ENCODE peak calls at places on chromosome 7, in ten cellular contexts. B is heart right ventricle; D is psoas muscle; M is thyroid gland; J is cardiac muscle cell; I is mucosa of descending colon; Q is HepG2; K is tibial artery; X is MM.1S; V is CD8-positive, alpha-beta T cell. C is an unnamed sample. For H3K4me1, the result is how much of the 10 kb centered on the place peaks cover.

GRCh38 chr7:132275811-132276210 is 300.5 kb downstream of the PLXNA4 start:
- DNase-seq in D (no peak), X (no peak), V (no peak), J (no peak), B (no peak), K (no peak), Q (no peak), M (no peak), I (peak), C (no peak)

GRCh38 chr7:137474627-137475026 is 131.1 kb upstream of the PTN start:
- DNase-seq in V (no peak), Q (no peak), I (no peak), D (no peak), M (no peak), B (no peak), K (no peak), J (no peak), X (no peak), C (no peak)

GRCh38 chr7:91468231-91468630 is 204.0 kb downstream of the FZD1 start:
- DNase-seq in X (no peak), Q (no peak), B (no peak), M (no peak), D (no peak), J (no peak), I (no peak), K (no peak), V (no peak), C (no peak)

GRCh38 chr7:106588576-106589494 is 72.1 kb downstream of the CCDC71L start:
- DNase-seq in K (no peak), X (no peak), Q (no peak), B (no peak), I (no peak), V (no peak), J (no peak), D (no peak), M (no peak), C (no peak)

GRCh38 chr7:70660154-70660818 is 471.7 kb upstream of the GALNT17 start:
- DNase-seq in V (peak), B (no peak), K (no peak), M (no peak), J (no peak), X (no peak), I (peak), Q (no peak), D (no peak), C (no peak)

GRCh38 chr7:148903504-148903903 is 19.4 kb upstream of the EZH2 start:
- DNase-seq in M (no peak), J (no peak), V (no peak), Q (no peak), I (no peak), K (no peak), D (no peak), B (no peak), X (no peak), C (no peak)

GRCh38 chr7:36875794-36876193 is 151.5 kb upstream of the AOAH start:
- DNase-seq in M (peak), Q (no peak), I (no peak), J (no peak), K (no peak), V (no peak), B (no peak), X (no peak), D (no peak), C (no peak)

GRCh38 chr7:111708072-111708471 is 145.8 kb upstream of the IMMP2L start:
- DNase-seq in Q (no peak), B (no peak), D (no peak), M (no peak), I (no peak), J (no peak), K (no peak), V (no peak), X (no peak), C (no peak)

GRCh38 chr7:12706900-12707536 is 19.6 kb downstream of the ARL4A start:
- DNase-seq in B (no peak), K (no peak), M (no peak), X (no peak), J (peak), I (no peak), D (no peak), V (no peak), Q (no peak), C (no peak)

GRCh38 chr7:22827563-22827962 is 4.9 kb upstream of the TOMM7 start:
- DNase-seq in B (no peak), I (no peak), V (no peak), K (no peak), X (no peak), Q (no peak), D (no peak), J (no peak), M (no peak), C (no peak)

GRCh38 chr7:32143271-32143670 is 73.1 kb upstream of the PDE1C start:
- DNase-seq in X (no peak), K (no peak), I (no peak), D (no peak), M (no peak), Q (no peak), B (no peak), V (no peak), J (no peak), C (no peak)

GRCh38 chr7:36283711-36284130 is 105.9 kb upstream of the ANLN start:
- DNase-seq in J (no peak), D (peak), X (no peak), B (peak), K (peak), V (no peak), I (peak), Q (no peak), M (no peak), C (peak)

GRCh38 chr7:51066405-51066882 is 250.2 kb downstream of the COBL start:
- DNase-seq in K (no peak), Q (no peak), M (no peak), I (peak), B (no peak), X (no peak), V (no peak), J (no peak), D (no peak), C (no peak)

GRCh38 chr7:139711991-139712753 is 65.6 kb downstream of the HIPK2 start:
- DNase-seq in Q (no peak), B (no peak), X (no peak), K (peak), I (no peak), D (no peak), V (no peak), J (no peak), M (no peak), C (no peak)

GRCh38 chr7:32062150-32062549 is 8.1 kb downstream of the PDE1C start:
- DNase-seq in B (peak), J (peak), M (no peak), K (peak), Q (peak), V (no peak), I (peak), X (no peak), D (peak), C (no peak)

GRCh38 chr7:40437498-40437897 is 302.7 kb downstream of the SUGCT start:
- DNase-seq in J (peak), V (no peak), M (no peak), D (no peak), X (no peak), Q (peak), K (peak), I (no peak), B (no peak), C (no peak)

GRCh38 chr7:27174077-27175004 is at the start of gene HOXA10:
- DNase-seq in K (peak), X (no peak), Q (no peak), B (no peak), V (no peak), M (no peak), I (peak), D (peak), J (no peak), C (peak)

GRCh38 chr7:142689439-142690168 is 59.7 kb upstream of the PRSS1 start:
- DNase-seq in X (no peak), D (no peak), B (no peak), I (no peak), J (peak), K (no peak), V (no peak), M (no peak), Q (no peak), C (no peak)

GRCh38 chr7:142745783-142746182 is 3.5 kb upstream of the PRSS1 start:
- DNase-seq in B (no peak), M (no peak), J (no peak), K (no peak), V (no peak), X (no peak), D (no peak), Q (no peak), I (no peak), C (no peak)

GRCh38 chr7:66921918-66922486 is 977 bp downstream of the TMEM248 start:
- DNase-seq in X (peak), Q (peak), D (no peak), B (no peak), I (peak), V (peak), J (no peak), M (no peak), K (no peak), C (no peak)

GRCh38 chr7:29424984-29425309 is 138.7 kb upstream of the PRR15 start:
- DNase-seq in B (no peak), K (no peak), X (no peak), D (no peak), M (no peak), Q (no peak), I (no peak), J (no peak), V (no peak), C (no peak)

GRCh38 chr7:115136796-115137443 is 215.0 kb downstream of the MDFIC start:
- DNase-seq in D (no peak), I (no peak), M (no peak), X (no peak), B (no peak), K (no peak), V (no peak), J (no peak), Q (no peak), C (no peak)

GRCh38 chr7:20350518-20350951 is 19.8 kb downstream of the ITGB8 start:
- DNase-seq in X (no peak), B (no peak), D (no peak), V (no peak), Q (no peak), K (no peak), I (peak), M (peak), J (peak), C (no peak)

GRCh38 chr7:76300210-76300731 is 2.2 kb upstream of the HSPB1 start:
- DNase-seq in I (no peak), B (no peak), V (no peak), K (no peak), D (no peak), X (no peak), M (peak), Q (peak), J (peak), C (no peak)

GRCh38 chr7:127717502-127718125 is 65.6 kb downstream of the SND1 start:
- DNase-seq in X (no peak), I (no peak), J (no peak), M (no peak), V (no peak), K (no peak), B (no peak), Q (no peak), D (no peak), C (no peak)

DNA sequence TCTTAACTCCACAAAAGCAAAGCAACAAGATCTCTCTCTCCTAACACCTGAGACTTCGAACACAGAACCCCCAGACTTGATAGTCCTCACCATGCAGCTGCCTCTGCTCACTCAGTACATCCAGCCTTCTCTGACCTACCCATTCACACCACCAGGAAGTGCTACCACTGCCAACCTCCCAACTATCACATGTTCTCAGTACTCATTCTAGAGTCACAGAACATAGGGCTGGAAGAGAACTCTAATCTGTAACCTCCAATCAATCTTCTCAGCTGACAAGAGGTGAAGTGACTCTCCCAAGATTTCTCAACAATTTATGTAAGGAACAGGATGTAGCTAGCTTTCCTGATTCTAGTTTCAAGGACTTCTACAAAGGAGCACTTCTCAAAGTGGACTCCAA is 3.8 kb downstream of the NUDCD3 start:
- DNase-seq in K (no peak), I (no peak), Q (no peak), D (no peak), J (peak), B (no peak), M (no peak), V (no peak), X (peak), C (no peak)
- H3K4me1 ChIP-seq in K (under half), I (under half), Q (half or more), D (half or more), J (under half), B (half or more), M (under half), V (half or more), X (under half), C (under half)

GRCh38 chr7:34491899-34492298 is 166.1 kb upstream of the NPSR1 start:
- DNase-seq in J (no peak), I (no peak), D (no peak), K (no peak), Q (no peak), B (no peak), M (no peak), V (no peak), X (no peak), C (no peak)

GRCh38 chr7:34501161-34501560 is 156.9 kb upstream of the NPSR1 start:
- DNase-seq in Q (no peak), V (no peak), X (no peak), B (no peak), D (no peak), K (no peak), J (no peak), M (no peak), I (no peak), C (no peak)

GRCh38 chr7:34493752-34494151 is 164.3 kb upstream of the NPSR1 start:
- DNase-seq in J (no peak), B (no peak), I (no peak), Q (no peak), K (no peak), D (no peak), V (no peak), X (no peak), M (no peak), C (no peak)

GRCh38 chr7:34497153-34497777 is 160.8 kb upstream of the NPSR1 start:
- DNase-seq in B (no peak), J (no peak), M (no peak), X (no peak), V (no peak), D (no peak), K (no peak), Q (no peak), I (no peak), C (no peak)
- TF ChIP-seq CTCF in B (no peak), J (peak), M (no peak), X (peak), V (no peak), D (no peak), K (no peak), Q (no peak), I (no peak), C (no peak)

GRCh38 chr7:94908204-94909022 is 1.0 kb downstream of the PPP1R9A start:
- DNase-seq in D (peak), B (peak), I (peak), M (peak), K (no peak), V (no peak), X (no peak), J (peak), Q (peak), C (peak)

GRCh38 chr7:94906035-94906796 is 1.2 kb upstream of the PPP1R9A start:
- DNase-seq in X (no peak), I (no peak), V (no peak), D (no peak), K (no peak), B (no peak), Q (peak), J (peak), M (no peak), C (no peak)

GRCh38 chr7:94909023-94909466 is 1.7 kb downstream of the PPP1R9A start:
- DNase-seq in J (no peak), V (no peak), X (no peak), K (no peak), D (no peak), Q (no peak), B (no peak), M (no peak), I (no peak), C (no peak)

GRCh38 chr7:94907420-94908203 is at the start of gene PPP1R9A:
- DNase-seq in V (no peak), M (peak), B (peak), J (peak), X (peak), I (peak), D (peak), K (peak), Q (peak), C (peak)

GRCh38 chr7:94907026-94907419 is 371 bp upstream of the PPP1R9A start:
- DNase-seq in M (no peak), I (no peak), K (no peak), Q (peak), D (no peak), B (no peak), X (no peak), V (no peak), J (no peak), C (no peak)
- H3K4me3 ChIP-seq in M (no peak), I (no peak), K (peak), Q (peak), D (peak), B (peak), X (peak), V (no peak), J (peak), C (peak)

GRCh38 chr7:44084695-44085094 is 2.4 kb upstream of the POLM start:
- DNase-seq in D (no peak), J (no peak), K (no peak), M (no peak), I (no peak), B (no peak), V (no peak), X (no peak), Q (no peak), C (no peak)
- H3K4me1 ChIP-seq in D (under half), J (under half), K (under half), M (under half), I (under half), B (under half), V (under half), X (under half), Q (under half), C (under half)

GRCh38 chr7:112752576-112752975 is 37.6 kb downstream of the TMEM168 start:
- DNase-seq in X (no peak), B (no peak), Q (no peak), K (no peak), M (no peak), V (no peak), J (peak), D (no peak), I (no peak), C (no peak)

GRCh38 chr7:112753298-112753697 is 36.9 kb downstream of the TMEM168 start:
- DNase-seq in B (no peak), I (no peak), M (no peak), Q (no peak), J (no peak), V (no peak), X (no peak), D (no peak), K (no peak), C (no peak)

GRCh38 chr7:112745635-112746034 is 44.6 kb downstream of the TMEM168 start:
- DNase-seq in J (no peak), Q (no peak), V (no peak), B (no peak), X (no peak), I (no peak), D (no peak), M (no peak), K (no peak), C (no peak)

GRCh38 chr7:112748381-112748780 is 41.8 kb downstream of the TMEM168 start:
- DNase-seq in B (no peak), X (no peak), K (no peak), Q (no peak), M (no peak), I (no peak), D (no peak), J (no peak), V (no peak), C (no peak)

DNA sequence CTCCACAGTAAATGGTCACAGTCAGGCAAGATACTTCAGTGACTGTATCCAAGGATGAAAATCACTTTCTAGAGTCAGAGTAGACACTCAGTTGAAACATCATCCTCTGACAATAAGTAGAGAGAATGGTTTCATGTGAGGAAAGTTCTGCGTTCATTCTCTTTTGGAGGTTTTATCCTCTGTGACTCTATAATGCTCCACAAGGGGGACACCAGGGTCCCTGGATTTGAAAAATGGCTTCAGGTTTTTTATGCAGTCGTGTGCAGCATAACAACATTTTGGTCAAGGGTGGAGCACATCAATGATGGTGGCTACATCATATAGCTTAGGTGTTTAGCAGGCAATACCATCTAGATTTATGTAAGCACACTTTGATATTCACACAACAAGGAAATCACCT is 40.4 kb downstream of the TMEM168 start:
- DNase-seq in V (no peak), J (no peak), Q (no peak), M (no peak), K (no peak), X (no peak), I (no peak), B (no peak), D (no peak), C (no peak)
- TF ChIP-seq CTCF in V (no peak), J (no peak), Q (peak), M (no peak), K (no peak), X (no peak), I (no peak), B (no peak), D (no peak), C (no peak)

C was measured in right lobe of liver.